ENCODE peak calls at places on chromosome 3, in five cellular contexts. R, F, D, G and U are unnamed samples.

GRCh38 chr3:172128852-172129251 is 89.5 kb downstream of the FNDC3B start:
- DNase-seq in R (no peak), F (no peak), D (peak), G (no peak), U (no peak)

GRCh38 chr3:162166543-162166942 is 669.9 kb downstream of the OTOL1 start:
- DNase-seq in R (no peak), F (no peak), D (no peak), G (peak), U (no peak)

GRCh38 chr3:195715583-195716266 is 5.1 kb upstream of the MUC20 start:
- DNase-seq in R (no peak), F (no peak), D (peak), G (peak), U (no peak)

GRCh38 chr3:54988302-54989022 is 60.6 kb upstream of the LRTM1 start:
- DNase-seq in R (no peak), F (no peak), D (no peak), G (peak), U (no peak)

GRCh38 chr3:64548200-64548889 is 139.5 kb downstream of the ADAMTS9 start:
- DNase-seq in R (no peak), F (no peak), D (no peak), G (peak), U (no peak)

GRCh38 chr3:16063603-16064002 is 110.9 kb upstream of the GALNT15 start:
- DNase-seq in R (no peak), F (no peak), D (no peak), G (no peak), U (no peak)

GRCh38 chr3:44421280-44421679 is 56.2 kb downstream of the ZNF445 start:
- DNase-seq in R (no peak), F (peak), D (no peak), G (no peak), U (no peak)

GRCh38 chr3:195763843-195764825 is 43.4 kb downstream of the MUC20 start:
- DNase-seq in R (no peak), F (no peak), D (no peak), G (no peak), U (no peak)

GRCh38 chr3:72347819-72348319 is 500.4 kb downstream of the SHQ1 start:
- DNase-seq in R (peak), F (peak), D (peak), G (peak), U (no peak)

GRCh38 chr3:71511037-71511436 is 72.5 kb downstream of the FOXP1 start:
- DNase-seq in R (no peak), F (no peak), D (peak), G (peak), U (no peak)

GRCh38 chr3:107662586-107662985 is 139.8 kb downstream of the BBX start:
- DNase-seq in R (no peak), F (no peak), D (no peak), G (peak), U (no peak)

GRCh38 chr3:29324180-29324651 is 43.3 kb downstream of the RBMS3 start:
- DNase-seq in R (no peak), F (no peak), D (peak), G (peak), U (no peak)

GRCh38 chr3:50599716-50600118 is 11.9 kb downstream of the CISH start:
- DNase-seq in R (no peak), F (no peak), D (no peak), G (no peak), U (no peak)

GRCh38 chr3:44128057-44128775 is 113.5 kb upstream of the TOPAZ1 start:
- DNase-seq in R (peak), F (peak), D (no peak), G (no peak), U (no peak)

GRCh38 chr3:7508821-7509220 is 647.9 kb downstream of the GRM7 start:
- DNase-seq in R (no peak), F (no peak), D (no peak), G (no peak), U (no peak)

GRCh38 chr3:64342940-64343691 is 117.8 kb upstream of the PRICKLE2 start:
- DNase-seq in R (no peak), F (no peak), D (no peak), G (peak), U (no peak)

GRCh38 chr3:123660900-123661299 is 76.0 kb upstream of the HACD2 start:
- DNase-seq in R (no peak), F (no peak), D (no peak), G (peak), U (no peak)

GRCh38 chr3:156973954-156974353 is 147.8 kb downstream of the LEKR1 start:
- DNase-seq in R (no peak), F (no peak), D (no peak), G (no peak), U (no peak)

GRCh38 chr3:80238606-80239005 is 470.8 kb upstream of the ROBO1 start:
- DNase-seq in R (no peak), F (no peak), D (no peak), G (no peak), U (no peak)

GRCh38 chr3:111249421-111249820 is 177.8 kb downstream of the NECTIN3 start:
- DNase-seq in R (no peak), F (no peak), D (no peak), G (no peak), U (no peak)

GRCh38 chr3:197847866-197848401 is 56.9 kb downstream of the LRCH3 start:
- DNase-seq in R (no peak), F (no peak), D (no peak), G (peak), U (no peak)

GRCh38 chr3:169575381-169575780 is 88.1 kb downstream of the MECOM start:
- DNase-seq in R (no peak), F (no peak), D (no peak), G (peak), U (no peak)

GRCh38 chr3:184058029-184058428 is 5.2 kb downstream of the HTR3C start:
- DNase-seq in R (no peak), F (no peak), D (no peak), G (no peak), U (no peak)

GRCh38 chr3:58528629-58529028 is 8.4 kb downstream of the ACOX2 start:
- DNase-seq in R (no peak), F (no peak), D (no peak), G (peak), U (no peak)

GRCh38 chr3:97485206-97485605 is 279.4 kb upstream of the ARL6 start:
- DNase-seq in R (no peak), F (no peak), D (no peak), G (no peak), U (no peak)

GRCh38 chr3:97479740-97480139 is 284.8 kb upstream of the ARL6 start:
- DNase-seq in R (no peak), F (no peak), D (no peak), G (no peak), U (no peak)

DNA sequence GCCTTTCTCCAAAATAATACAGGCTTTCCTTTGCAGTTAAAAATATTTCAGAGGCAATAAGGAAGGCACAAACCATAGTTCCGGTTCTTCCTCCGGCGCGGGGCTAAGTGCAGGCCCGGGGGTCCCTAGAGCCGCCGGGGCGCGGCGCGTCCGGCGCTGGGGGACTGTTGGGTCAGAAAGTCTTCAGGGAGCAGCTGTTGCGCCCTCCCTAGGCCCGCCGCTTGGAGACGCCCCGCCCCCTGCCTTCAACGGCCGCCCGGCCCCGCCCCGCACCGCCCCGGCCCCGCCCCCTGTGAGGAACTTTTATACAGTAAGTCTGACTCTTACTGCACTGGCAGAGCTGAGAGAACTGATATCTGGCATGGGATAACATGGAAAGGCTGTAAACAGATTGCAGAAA is 283.1 kb upstream of the ARL6 start:
- DNase-seq in R (no peak), F (peak), D (no peak), G (no peak), U (no peak)
- H4K91ac ChIP-seq in R (no peak), F (no peak), D (no peak), G (no peak), U (no peak)

GRCh38 chr3:45987368-45988099 is 8.1 kb downstream of the FYCO1 start:
- DNase-seq in R (no peak), F (no peak), D (no peak), G (peak), U (no peak)

GRCh38 chr3:45986303-45986982 is 9.2 kb downstream of the FYCO1 start:
- DNase-seq in R (no peak), F (no peak), D (no peak), G (peak), U (no peak)

GRCh38 chr3:45988100-45988761 is 7.4 kb downstream of the FYCO1 start:
- DNase-seq in R (no peak), F (no peak), D (no peak), G (no peak), U (no peak)

GRCh38 chr3:45991341-45991740 is 4.3 kb downstream of the FYCO1 start:
- DNase-seq in R (no peak), F (no peak), D (no peak), G (no peak), U (no peak)

DNA sequence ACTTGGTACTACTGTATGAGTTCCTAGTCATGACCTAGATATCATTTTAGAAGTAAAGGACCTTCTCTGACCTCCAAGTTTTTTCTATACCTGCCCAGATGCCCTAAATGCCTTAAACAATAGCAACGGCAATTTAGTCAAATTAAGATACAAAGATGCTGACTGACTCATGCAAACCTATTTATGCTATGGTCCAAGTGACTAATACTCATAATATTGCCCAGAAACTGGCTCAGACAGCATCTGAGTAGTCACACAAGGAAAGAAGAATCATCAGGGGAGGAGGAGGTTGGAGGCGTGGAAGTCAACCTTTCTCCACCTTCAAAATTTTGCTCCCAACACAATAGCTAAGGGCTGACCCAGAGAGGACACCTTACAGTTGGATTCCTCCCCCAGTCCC is 6.8 kb downstream of the FYCO1 start:
- DNase-seq in R (no peak), F (no peak), D (peak), G (peak), U (no peak)
- H3K4me2 ChIP-seq in R (no peak), F (no peak), D (no peak), G (no peak), U (no peak)

GRCh38 chr3:140601881-140602280 is 76.0 kb upstream of the TRIM42 start:
- DNase-seq in R (no peak), F (no peak), D (no peak), G (no peak), U (no peak)

GRCh38 chr3:140599009-140599408 is 78.9 kb upstream of the TRIM42 start:
- DNase-seq in R (no peak), F (no peak), D (no peak), G (no peak), U (no peak)

GRCh38 chr3:140599496-140599895 is 78.4 kb upstream of the TRIM42 start:
- DNase-seq in R (no peak), F (no peak), D (no peak), G (peak), U (no peak)

GRCh38 chr3:140602781-140603180 is 75.1 kb upstream of the TRIM42 start:
- DNase-seq in R (no peak), F (no peak), D (no peak), G (no peak), U (no peak)

DNA sequence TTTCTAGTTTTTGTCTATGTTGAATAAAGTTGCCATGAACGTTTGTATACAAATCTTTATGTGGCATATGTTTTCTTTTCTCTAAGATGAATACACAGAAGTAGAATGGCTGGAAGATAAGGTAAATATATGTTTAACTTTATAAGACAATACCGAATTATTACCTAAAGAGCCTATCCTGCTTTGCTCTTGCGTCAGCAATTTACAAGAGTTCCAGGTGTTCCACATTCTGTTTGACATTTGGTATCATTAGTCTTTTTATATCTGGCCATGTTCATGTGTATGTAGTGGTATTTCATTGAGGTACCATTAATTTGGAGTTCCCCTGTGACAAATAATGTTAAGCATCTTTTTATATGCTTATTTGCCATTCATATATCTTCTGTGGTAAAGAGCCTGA is 74.1 kb upstream of the TRIM42 start:
- DNase-seq in R (no peak), F (no peak), D (no peak), G (no peak), U (no peak)
- H2BK12ac ChIP-seq in R (no peak), F (no peak), D (no peak), G (no peak), U (no peak)

DNA sequence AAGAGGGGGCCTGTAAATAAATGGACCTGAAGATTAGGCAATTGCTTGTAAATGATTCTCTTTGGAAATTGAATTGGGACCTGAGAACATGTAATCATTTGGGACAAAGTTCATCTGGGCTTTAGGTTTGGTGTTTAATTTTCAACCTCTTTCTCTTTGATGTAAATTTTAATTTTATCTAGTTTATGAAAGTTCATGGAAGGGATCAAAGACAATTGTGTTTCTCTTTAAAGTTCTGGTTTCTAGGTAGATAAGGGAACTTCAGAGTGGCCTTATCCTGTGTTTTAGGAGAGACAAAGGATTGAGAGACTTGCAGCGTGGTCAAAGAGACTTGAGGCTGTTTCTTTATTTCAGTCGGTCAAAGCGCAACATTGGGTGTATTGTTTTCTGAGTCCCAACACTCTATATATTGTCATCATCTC is 1108.3 kb downstream of the TBL1XR1 start:
- DNase-seq in R (no peak), F (no peak), D (no peak), G (no peak), U (no peak)
- H4K91ac ChIP-seq in R (no peak), F (no peak), D (no peak), G (no peak), U (no peak)

DNA sequence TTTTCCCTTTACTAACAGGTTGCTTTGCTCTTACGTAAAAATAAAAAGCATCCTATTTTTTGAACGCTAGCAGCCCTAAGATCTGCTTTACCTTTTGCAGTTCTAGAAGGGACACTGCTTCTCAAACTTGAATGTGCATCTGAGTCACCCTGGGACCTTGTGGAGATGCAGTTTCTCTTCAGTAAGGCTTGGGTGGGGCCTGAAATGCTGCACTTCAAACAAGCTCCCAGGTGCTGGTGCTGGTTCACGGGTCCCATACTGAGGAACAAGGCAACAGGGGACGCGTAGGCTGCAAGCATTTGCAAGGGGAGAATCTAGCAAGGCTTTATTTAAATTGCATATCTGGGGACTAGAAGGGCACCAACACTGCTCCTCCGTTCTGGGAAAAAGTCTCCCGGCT is 30.0 kb downstream of the MB21D2 start:
- DNase-seq in R (no peak), F (peak), D (no peak), G (no peak), U (no peak)
- H3K4me2 ChIP-seq in R (peak), F (no peak), D (peak), G (peak), U (no peak)

GRCh38 chr3:194274424-194275085 is 76.6 kb downstream of the CPN2 start:
- DNase-seq in R (no peak), F (peak), D (no peak), G (peak), U (no peak)
- H2BK12ac ChIP-seq in R (peak), F (no peak), D (no peak), G (no peak), U (no peak)